ENCODE peak calls at places on chromosome 1, in seven cellular contexts. D is MV-4-11; A is hippocampal formation; H is ELR; C is activated gamma-delta T cell treated with anti-CD3 and anti-CD28 coated beads, Interleukin-2, amount 50 U/mL, for 16 hours; P is CD4-positive, alpha-beta T cell; L is T-helper 9 cell. Y is an unnamed sample.

GRCh38 chr1:25484096-25484495 is 53.4 kb downstream of the MACO1 start:
- DNase-seq in D (no peak), A (no peak), H (no peak), C (no peak), P (no peak), L (no peak), Y (no peak)

GRCh38 chr1:245074232-245074747 is 80.5 kb upstream of the KIF26B start:
- DNase-seq in D (peak; percentile 65), A (no peak), H (peak; percentile 42), C (no peak), P (no peak), L (no peak), Y (no peak)

GRCh38 chr1:178020968-178021640 is 51.2 kb upstream of the SEC16B start:
- DNase-seq in D (no peak), A (no peak), H (no peak), C (no peak), P (no peak), L (no peak), Y (no peak)

GRCh38 chr1:201656670-201657032 is 117.7 kb downstream of the NAV1 start:
- DNase-seq in D (no peak), A (no peak), H (no peak), C (no peak), P (no peak), L (no peak), Y (no peak)

GRCh38 chr1:222749927-222750326 is 12.9 kb downstream of the FAM177B start:
- DNase-seq in D (no peak), A (no peak), H (peak; percentile 7), C (no peak), P (no peak), L (no peak), Y (no peak)

GRCh38 chr1:1437904-1438376 is 2.5 kb downstream of the VWA1 start:
- DNase-seq in D (peak; percentile 92), A (no peak), H (peak; percentile 47), C (no peak), P (no peak), L (no peak), Y (no peak)

GRCh38 chr1:194476351-194476750 is 1289.9 kb upstream of the B3GALT2 start:
- DNase-seq in D (no peak), A (no peak), H (no peak), C (no peak), P (no peak), L (no peak), Y (no peak)

GRCh38 chr1:15755643-15756040 is 3.0 kb upstream of the FBLIM1 start:
- DNase-seq in D (no peak), A (no peak), H (no peak), C (no peak), P (no peak), L (no peak), Y (no peak)

GRCh38 chr1:66920543-66920942 is 4.1 kb downstream of the DNAI4 start:
- DNase-seq in D (no peak), A (no peak), H (no peak), C (no peak), P (no peak), L (no peak), Y (no peak)

GRCh38 chr1:236868625-236869467 is 73.8 kb downstream of the MTR start:
- DNase-seq in D (peak; percentile 46), A (no peak), H (peak; percentile 67), C (no peak), P (peak; percentile 24), L (peak; percentile 15), Y (peak; percentile 4)

GRCh38 chr1:108814343-108815125 is 42.4 kb downstream of the AKNAD1 start:
- DNase-seq in D (no peak), A (peak; percentile 58), H (no peak), C (no peak), P (no peak), L (no peak), Y (no peak)

GRCh38 chr1:245779797-245780529 is 625.2 kb downstream of the KIF26B start:
- DNase-seq in D (no peak), A (no peak), H (peak; percentile 18), C (no peak), P (no peak), L (no peak), Y (no peak)

GRCh38 chr1:40232444-40232843 is 15.3 kb upstream of the TMCO2 start:
- DNase-seq in D (peak; percentile 17), A (no peak), H (no peak), C (no peak), P (peak; percentile 23), L (peak; percentile 8), Y (no peak)

GRCh38 chr1:193325042-193325441 is 138.6 kb upstream of the B3GALT2 start:
- DNase-seq in D (no peak), A (no peak), H (peak; percentile 52), C (no peak), P (no peak), L (no peak), Y (no peak)

GRCh38 chr1:148372731-148373130 is 110.4 kb downstream of the PPIAL4G start:
- DNase-seq in D (no peak), A (no peak), H (peak; percentile 69), C (no peak), P (peak; percentile 40), L (no peak), Y (peak; percentile 9)

GRCh38 chr1:39835110-39835509 is 46.4 kb upstream of the BMP8B start:
- DNase-seq in D (no peak), A (no peak), H (no peak), C (no peak), P (no peak), L (no peak), Y (no peak)

GRCh38 chr1:83961571-83962295 is 37.2 kb downstream of the TTLL7 start:
- DNase-seq in D (no peak), A (peak; percentile 64), H (no peak), C (no peak), P (no peak), L (no peak), Y (no peak)

GRCh38 chr1:166884040-166884642 is 8.1 kb upstream of the TADA1 start:
- DNase-seq in D (no peak), A (peak; percentile 28), H (peak; percentile 23), C (peak; percentile 5), P (peak; percentile 2), L (peak; percentile 10), Y (peak; percentile 3)

GRCh38 chr1:233389169-233389568 is 61.6 kb downstream of the MAP3K21 start:
- DNase-seq in D (no peak), A (no peak), H (no peak), C (no peak), P (no peak), L (no peak), Y (no peak)

Y was measured in effector CD8-positive, alpha-beta T cell.